ENCODE peak calls at places on chromosome 9, in four cellular contexts. U, H, Z and L are unnamed samples.

GRCh38 chr9:108150736-108151135 is 661.2 kb upstream of the KLF4 start:
- DNase-seq in U (no peak), H (no peak), Z (no peak), L (no peak)

GRCh38 chr9:104808030-104808614 is 44.2 kb downstream of the NIPSNAP3B start:
- DNase-seq in U (peak; percentile 62), H (no peak), Z (no peak), L (no peak)

GRCh38 chr9:120136685-120137084 is 443.3 kb downstream of the CDK5RAP2 start:
- DNase-seq in U (no peak), H (no peak), Z (no peak), L (no peak)

GRCh38 chr9:93622725-93623124 is 46.3 kb downstream of the PHF2 start:
- DNase-seq in U (no peak), H (no peak), Z (no peak), L (no peak)

GRCh38 chr9:98008764-98009163 is 25.6 kb downstream of the ANP32B start:
- DNase-seq in U (no peak), H (no peak), Z (no peak), L (no peak)

GRCh38 chr9:89418882-89419641 is 78.9 kb downstream of the SEMA4D start:
- DNase-seq in U (no peak), H (peak; percentile 66), Z (no peak), L (peak; percentile 72)

GRCh38 chr9:136122425-136123383 is 4.0 kb upstream of the TMEM250 start:
- DNase-seq in U (peak; percentile 93), H (peak; percentile 85), Z (no peak), L (peak; percentile 86)

GRCh38 chr9:38024036-38024681 is 44.9 kb downstream of the SHB start:
- DNase-seq in U (no peak), H (no peak), Z (no peak), L (no peak)

GRCh38 chr9:31683126-31683525 is 701.3 kb upstream of the ACO1 start:
- DNase-seq in U (no peak), H (no peak), Z (no peak), L (no peak)

GRCh38 chr9:16312116-16312515 is 558.4 kb downstream of the BNC2 start:
- DNase-seq in U (no peak), H (no peak), Z (no peak), L (no peak)

GRCh38 chr9:89532944-89533343 is 35.0 kb upstream of the SEMA4D start:
- DNase-seq in U (no peak), H (no peak), Z (no peak), L (no peak)

GRCh38 chr9:113493080-113493615 is 29.6 kb downstream of the RGS3 start:
- DNase-seq in U (no peak), H (no peak), Z (no peak), L (no peak)

GRCh38 chr9:111975709-111976108 is 79.1 kb downstream of the UGCG start:
- DNase-seq in U (no peak), H (no peak), Z (peak; percentile 39), L (no peak)

GRCh38 chr9:3768286-3768685 is 242.5 kb upstream of the RFX3 start:
- DNase-seq in U (no peak), H (no peak), Z (no peak), L (no peak)

GRCh38 chr9:26463841-26464240 is 428.8 kb downstream of the CAAP1 start:
- DNase-seq in U (no peak), H (no peak), Z (no peak), L (no peak)

GRCh38 chr9:96441798-96442445 is 8.0 kb upstream of the HABP4 start:
- DNase-seq in U (no peak), H (no peak), Z (no peak), L (no peak)

GRCh38 chr9:94613003-94613402 is 19.4 kb upstream of the FBP2 start:
- DNase-seq in U (no peak), H (no peak), Z (no peak), L (no peak)

GRCh38 chr9:111034573-111035539 is 3.4 kb downstream of the LPAR1 start:
- DNase-seq in U (no peak), H (no peak), Z (no peak), L (no peak)

GRCh38 chr9:114227288-114228033 is 72.1 kb downstream of the COL27A1 start:
- DNase-seq in U (peak; percentile 58), H (no peak), Z (no peak), L (no peak)

GRCh38 chr9:38020251-38021076 is 48.6 kb downstream of the SHB start:
- DNase-seq in U (no peak), H (no peak), Z (no peak), L (no peak)

GRCh38 chr9:96581823-96582598 is 37.6 kb downstream of the CDC14B start:
- DNase-seq in U (no peak), H (no peak), Z (no peak), L (no peak)

GRCh38 chr9:137050570-137050969 is 3.3 kb downstream of the ENTPD2 start:
- DNase-seq in U (no peak), H (no peak), Z (no peak), L (no peak)

GRCh38 chr9:136974834-136975535 is 2.3 kb upstream of the PTGDS start:
- DNase-seq in U (no peak), H (no peak), Z (no peak), L (no peak)

GRCh38 chr9:9855503-9856078 is 757.2 kb downstream of the PTPRD start:
- DNase-seq in U (no peak), H (no peak), Z (no peak), L (no peak)

GRCh38 chr9:88218721-88219120 is 80.4 kb upstream of the SPATA31C2 start:
- DNase-seq in U (no peak), H (no peak), Z (no peak), L (no peak)
- TF ChIP-seq TAF1 in U (no peak), H (no peak), Z (no peak), L (no peak)

DNA sequence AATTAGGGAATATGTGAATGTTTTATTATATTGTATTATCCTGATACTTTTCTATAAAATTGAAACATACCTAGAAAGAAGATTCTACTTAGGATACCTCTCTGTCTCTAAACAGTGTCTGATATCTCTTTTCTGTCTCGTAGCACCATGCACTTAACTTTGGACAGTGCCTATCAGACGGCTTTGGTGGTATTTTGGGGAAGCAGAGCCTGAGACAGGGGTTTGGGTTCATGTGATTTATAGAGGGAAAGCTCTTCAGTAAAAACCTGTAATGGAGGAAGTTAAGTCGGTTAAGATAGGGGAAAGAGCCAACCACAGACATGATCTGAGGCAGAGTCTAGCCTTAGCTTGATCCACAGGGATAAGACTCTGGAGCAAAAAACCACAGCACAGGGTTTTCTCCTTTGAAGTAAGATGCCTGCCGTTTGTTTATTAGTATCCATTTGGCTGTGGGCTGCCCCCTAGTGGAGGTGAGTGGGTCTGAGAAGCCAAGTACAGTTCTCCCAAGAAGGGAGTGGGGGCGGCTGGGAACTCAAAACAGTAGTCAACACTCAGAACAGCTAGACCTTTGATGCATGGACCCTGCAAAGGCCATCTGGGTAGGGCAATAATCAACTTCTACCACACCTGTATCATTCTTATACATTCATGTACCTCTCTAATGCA is 141.2 kb upstream of the ASTN2 start:
- DNase-seq in U (peak; percentile 44), H (peak; percentile 19), Z (peak; percentile 7), L (peak; percentile 19)
- TF ChIP-seq TAF1 in U (no peak), H (no peak), Z (no peak), L (no peak)

DNA sequence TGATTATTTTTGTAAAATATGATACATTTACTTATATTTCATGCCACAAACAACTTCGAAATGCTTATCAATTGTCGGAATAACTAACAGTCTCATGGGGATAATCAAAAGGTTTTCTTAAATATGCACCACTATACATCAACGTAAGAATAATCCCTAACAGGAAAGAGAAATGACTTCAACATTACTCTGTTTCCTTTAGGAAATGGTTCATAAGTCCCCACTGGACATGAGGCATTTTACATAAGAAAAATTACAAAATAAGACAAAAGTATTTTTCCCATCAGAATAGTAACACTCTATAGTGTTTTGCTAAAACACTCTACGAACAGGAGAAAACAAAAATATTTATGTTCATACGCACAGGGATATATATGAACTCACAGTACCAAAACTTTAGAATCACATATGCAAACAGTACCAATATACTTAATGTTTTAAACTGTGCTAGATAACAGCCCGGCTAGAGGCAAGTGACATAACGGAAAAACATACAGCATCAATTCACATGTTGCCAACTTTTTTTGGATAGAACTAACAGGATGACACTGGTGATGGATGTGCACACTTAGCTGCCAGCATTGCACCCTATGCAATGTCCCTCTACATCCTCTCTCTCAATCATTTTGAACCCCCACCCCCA is 120.5 kb downstream of the NFIB start:
- DNase-seq in U (no peak), H (no peak), Z (no peak), L (no peak)
- TF ChIP-seq TAF1 in U (no peak), H (no peak), Z (no peak), L (no peak)

GRCh38 chr9:125241863-125242739 is 958 bp upstream of the HSPA5 start:
- DNase-seq in U (peak; percentile 53), H (no peak), Z (no peak), L (no peak)
- TF ChIP-seq TAF1 in U (no peak), H (no peak), Z (no peak), L (no peak)

GRCh38 chr9:69965416-69966145 is 78.1 kb upstream of the MAMDC2 start:
- DNase-seq in U (no peak), H (no peak), Z (no peak), L (no peak)

GRCh38 chr9:69964446-69964845 is 79.2 kb upstream of the MAMDC2 start:
- DNase-seq in U (no peak), H (no peak), Z (no peak), L (no peak)

GRCh38 chr9:69963728-69964127 is 79.9 kb upstream of the MAMDC2 start:
- DNase-seq in U (no peak), H (no peak), Z (no peak), L (no peak)

GRCh38 chr9:69961834-69962233 is 81.8 kb upstream of the MAMDC2 start:
- DNase-seq in U (peak; percentile 13), H (no peak), Z (no peak), L (no peak)
- TF ChIP-seq TAF1 in U (no peak), H (no peak), Z (no peak), L (no peak)

GRCh38 chr9:75089369-75089766 is 1.1 kb downstream of the OSTF1 start:
- DNase-seq in U (no peak), H (no peak), Z (no peak), L (no peak)
- TF ChIP-seq TAF1 in U (no peak), H (no peak), Z (no peak), L (no peak)

GRCh38 chr9:121157939-121158338 is 43.7 kb downstream of the RAB14 start:
- DNase-seq in U (no peak), H (no peak), Z (no peak), L (no peak)

GRCh38 chr9:121154782-121155181 is 46.9 kb downstream of the RAB14 start:
- DNase-seq in U (no peak), H (no peak), Z (no peak), L (no peak)

GRCh38 chr9:121156263-121156731 is 45.4 kb downstream of the RAB14 start:
- DNase-seq in U (no peak), H (peak; percentile 13), Z (peak; percentile 72), L (peak; percentile 22)

DNA sequence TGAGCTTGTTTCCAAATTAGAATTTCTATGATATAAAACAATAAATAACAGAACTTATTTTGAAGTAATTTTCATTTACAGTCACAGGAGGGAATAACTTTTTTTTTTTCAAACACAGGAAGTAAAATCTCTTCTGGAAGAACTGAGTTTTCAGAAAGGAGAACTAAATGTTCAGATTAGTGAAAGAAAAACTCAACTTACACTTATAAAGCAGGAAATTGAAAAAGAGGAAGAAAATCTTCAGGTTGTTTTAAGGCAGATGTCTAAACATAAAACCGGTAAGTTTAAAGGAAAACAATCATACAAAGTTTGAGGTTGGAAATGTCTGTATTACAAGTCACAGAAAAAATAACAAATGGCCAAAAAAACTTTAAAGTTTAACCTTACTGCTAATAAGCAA is 41.6 kb downstream of the RAB14 start:
- DNase-seq in U (no peak), H (no peak), Z (no peak), L (no peak)
- TF ChIP-seq TAF1 in U (no peak), H (no peak), Z (no peak), L (no peak)